ENCODE peak calls at places on chromosomes 1 and 21, in ten cellular contexts. F is upper lobe of right lung, C is heart left ventricle, G is IMR-90, V is dorsolateral prefrontal cortex, R is colonic mucosa, Q is astrocyte, N is lower lobe of right lung, X is A549, S is tibial artery. O is an unnamed sample.

GRCh38 chr1:225554216-225554812 is 98.6 kb downstream of the ENAH start:
- DNase-seq in F (no peak), C (no peak), G (peak; percentile 44), V (no peak), R (no peak), Q (no peak), N (no peak), X (peak; percentile 18), S (no peak), O (no peak)

GRCh38 chr1:67668660-67669059 is 16.3 kb upstream of the GADD45A start:
- DNase-seq in F (no peak), C (no peak), G (peak; percentile 16), V (no peak), R (peak; percentile 75), Q (no peak), N (no peak), X (no peak), S (no peak), O (no peak)

GRCh38 chr1:178407215-178407614 is 89.5 kb downstream of the CLEC20A start:
- DNase-seq in F (no peak), C (no peak), G (no peak), V (no peak), R (no peak), Q (no peak), N (no peak), X (no peak), S (no peak), O (no peak)

GRCh38 chr1:113479713-113480676 is 89.7 kb downstream of the MAGI3 start:
- DNase-seq in F (no peak), C (peak; percentile 9), G (no peak), V (no peak), R (no peak), Q (no peak), N (no peak), X (no peak), S (no peak), O (no peak)

GRCh38 chr1:155706101-155706619 is 17.3 kb downstream of the DAP3 start:
- DNase-seq in F (no peak), C (no peak), G (peak; percentile 69), V (no peak), R (no peak), Q (peak; percentile 56), N (no peak), X (no peak), S (no peak), O (no peak)

GRCh38 chr1:19480282-19480681 is 5.1 kb downstream of the CAPZB start:
- DNase-seq in F (no peak), C (no peak), G (no peak), V (no peak), R (no peak), Q (no peak), N (no peak), X (no peak), S (no peak), O (no peak)

GRCh38 chr1:218743861-218744505 is 398.8 kb downstream of the TGFB2 start:
- DNase-seq in F (no peak), C (no peak), G (no peak), V (no peak), R (no peak), Q (no peak), N (no peak), X (no peak), S (no peak), O (no peak)

GRCh38 chr21:29018540-29018939 is 609 bp downstream of the RWDD2B start:
- DNase-seq in F (no peak), C (no peak), G (no peak), V (no peak), R (no peak), Q (peak; percentile 16), N (no peak), X (no peak), S (no peak), O (no peak)

GRCh38 chr1:167825419-167826079 is 88.4 kb downstream of the ADCY10 start:
- DNase-seq in F (no peak), C (no peak), G (peak; percentile 37), V (no peak), R (no peak), Q (no peak), N (no peak), X (no peak), S (no peak), O (no peak)

GRCh38 chr1:16954579-16954978 is 25.8 kb downstream of the MFAP2 start:
- DNase-seq in F (no peak), C (no peak), G (no peak), V (no peak), R (no peak), Q (no peak), N (no peak), X (no peak), S (no peak), O (no peak)

GRCh38 chr1:26858891-26859630 is 3.9 kb upstream of the SFN start:
- DNase-seq in F (no peak), C (no peak), G (no peak), V (no peak), R (no peak), Q (no peak), N (no peak), X (no peak), S (no peak), O (no peak)
- H3K27ac ChIP-seq in F (no peak overlapping the region), C (no peak overlapping the region), G (no peak overlapping the region), V (no peak overlapping the region), R (no peak overlapping the region), Q (no peak overlapping the region), N (no peak overlapping the region), X (no peak overlapping the region), S (no peak overlapping the region), O (no peak overlapping the region)

DNA sequence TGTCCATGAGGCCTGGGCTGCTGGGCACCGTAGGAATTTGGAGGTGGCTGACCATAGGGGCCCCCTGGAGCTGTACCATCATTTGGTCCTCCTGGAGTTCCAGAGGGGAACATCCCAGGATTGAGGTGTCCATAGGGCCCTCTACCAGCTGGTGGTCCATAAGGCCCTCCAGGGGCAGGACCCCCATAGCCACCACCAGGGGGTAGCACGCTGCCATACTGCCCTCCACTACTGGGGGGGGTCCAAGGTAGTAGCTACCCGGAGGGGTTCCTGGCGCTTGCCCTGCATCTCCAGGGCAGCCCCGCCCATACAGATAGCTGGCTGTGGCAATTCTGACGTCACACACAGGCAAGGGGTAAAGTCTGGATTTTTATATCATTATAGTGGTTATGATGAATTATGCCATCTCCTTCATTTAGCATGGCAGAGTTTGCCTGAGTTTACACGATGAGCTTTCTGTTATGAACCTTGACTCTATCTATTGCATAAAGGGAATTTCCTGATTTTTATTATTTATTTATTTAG is 13.2 kb downstream of the MDM4 start:
- DNase-seq in F (no peak), C (no peak), G (no peak), V (no peak), R (no peak), Q (no peak), N (no peak), X (no peak), S (no peak), O (no peak)
- TF ChIP-seq CTCF in F (no peak), C (no peak), G (no peak), V (no peak), R (no peak), Q (no peak), N (no peak), X (no peak), S (no peak), O (no peak)

GRCh38 chr1:75720820-75721219 is 3.7 kb upstream of the ACADM start:
- DNase-seq in F (no peak), C (no peak), G (no peak), V (no peak), R (no peak), Q (no peak), N (no peak), X (no peak), S (no peak), O (no peak)

GRCh38 chr1:75723989-75724471 is 479 bp upstream of the ACADM start:
- DNase-seq in F (peak; percentile 93), C (peak; percentile 90), G (peak; percentile 64), V (peak; percentile 74), R (peak; percentile 86), Q (peak; percentile 69), N (peak; percentile 90), X (peak; percentile 60), S (peak; percentile 92), O (peak; percentile 85)

GRCh38 chr1:75724472-75725022 is at the start of gene ACADM:
- DNase-seq in F (peak; percentile 96), C (peak; percentile 92), G (peak; percentile 68), V (peak; percentile 79), R (peak; percentile 93), Q (peak; percentile 61), N (peak; percentile 91), X (peak; percentile 61), S (peak; percentile 93), O (peak; percentile 92)

GRCh38 chr1:75725256-75725655 is 747 bp downstream of the ACADM start:
- DNase-seq in F (no peak), C (no peak), G (peak; percentile 2), V (no peak), R (no peak), Q (no peak), N (no peak), X (no peak), S (no peak), O (no peak)

GRCh38 chr1:75722966-75723365 is 1.5 kb upstream of the ACADM start:
- DNase-seq in F (no peak), C (no peak), G (no peak), V (no peak), R (no peak), Q (no peak), N (no peak), X (no peak), S (no peak), O (no peak)
- H3K4me3 ChIP-seq in F (no peak overlapping the region), C (no peak overlapping the region), G (no peak overlapping the region), V (peak overlapping the region; percentile 95), R (no peak overlapping the region), Q (no peak overlapping the region), N (no peak overlapping the region), X (no peak overlapping the region), S (no peak overlapping the region), O (no peak overlapping the region)

GRCh38 chr1:21550866-21551475 is 41.7 kb downstream of the ALPL start:
- DNase-seq in F (no peak), C (peak; percentile 16), G (no peak), V (no peak), R (no peak), Q (no peak), N (no peak), X (no peak), S (no peak), O (no peak)
- H3K27ac ChIP-seq in F (no peak overlapping the region), C (no peak overlapping the region), G (no peak overlapping the region), V (no peak overlapping the region), R (no peak overlapping the region), Q (no peak overlapping the region), N (no peak overlapping the region), X (no peak overlapping the region), S (no peak overlapping the region), O (no peak overlapping the region)

GRCh38 chr1:9018372-9018771 is 7.9 kb downstream of the SLC2A7 start:
- DNase-seq in F (no peak), C (no peak), G (no peak), V (no peak), R (no peak), Q (no peak), N (no peak), X (no peak), S (no peak), O (no peak)
- TF ChIP-seq CTCF in F (no peak), C (no peak), G (no peak), V (no peak), R (no peak), Q (no peak), N (no peak), X (no peak), S (no peak), O (no peak)

GRCh38 chr1:201966171-201966570 is 10.9 kb downstream of the TIMM17A start:
- DNase-seq in F (peak; percentile 3), C (no peak), G (no peak), V (no peak), R (no peak), Q (no peak), N (no peak), X (no peak), S (no peak), O (no peak)
- H3K4me3 ChIP-seq in F (no peak overlapping the region), C (no peak overlapping the region), G (no peak overlapping the region), V (no peak overlapping the region), R (no peak overlapping the region), Q (no peak overlapping the region), N (no peak overlapping the region), X (no peak overlapping the region), S (no peak overlapping the region), O (no peak overlapping the region)

O was measured in heart right ventricle.